ENCODE peak calls at places on chromosomes 12 and 14, in six cellular contexts. R, Z, L, O, P and A are unnamed samples.

GRCh38 chr14:58353516-58354299 is 42.0 kb upstream of the TOMM20L start:
- DNase-seq in L (no peak), Z (no peak), P (peak), O (peak), R (no peak), A (no peak)

GRCh38 chr14:102998393-102998792 is 59.0 kb downstream of the CDC42BPB start:
- DNase-seq in R (no peak), Z (no peak), O (no peak), L (no peak), P (peak), A (no peak)

GRCh38 chr12:4203772-4204376 is 69.7 kb upstream of the CCND2 start:
- DNase-seq in O (no peak), Z (no peak), L (no peak), R (no peak), P (no peak), A (no peak)

GRCh38 chr14:36505193-36505815 is 14.7 kb downstream of the NKX2-1 start:
- DNase-seq in O (no peak), P (no peak), L (no peak), Z (no peak), R (peak), A (no peak)

GRCh38 chr12:77855548-77855947 is 24.9 kb downstream of the NAV3 start:
- DNase-seq in O (no peak), P (no peak), L (peak), R (no peak), Z (no peak), A (no peak)

GRCh38 chr12:49212572-49212971 is 23.7 kb upstream of the TUBA1A start:
- DNase-seq in L (no peak), R (no peak), Z (no peak), O (no peak), P (no peak), A (no peak)

GRCh38 chr12:111412830-111413441 is 7.2 kb downstream of the SH2B3 start:
- DNase-seq in R (no peak), Z (no peak), O (no peak), L (no peak), P (peak), A (no peak)

GRCh38 chr12:12839886-12840285 is 26.7 kb downstream of the DDX47 start:
- DNase-seq in O (peak), L (peak), R (no peak), P (peak), Z (no peak), A (peak)

GRCh38 chr14:95092723-95093122 is 64.6 kb downstream of the DICER1 start:
- DNase-seq in P (no peak), Z (no peak), L (no peak), O (no peak), R (no peak), A (no peak)

GRCh38 chr12:19847294-19848059 is 408.2 kb downstream of the AEBP2 start:
- DNase-seq in L (no peak), P (peak), Z (no peak), R (no peak), O (no peak), A (peak)

GRCh38 chr14:101960225-101960624 is 4.1 kb upstream of the DYNC1H1 start:
- DNase-seq in R (no peak), Z (no peak), L (no peak), P (no peak), O (peak), A (no peak)

GRCh38 chr14:96741151-96741977 is 55.8 kb upstream of the VRK1 start:
- DNase-seq in O (peak), L (no peak), P (peak), Z (peak), R (peak), A (no peak)

GRCh38 chr14:61640158-61640833 is 55.0 kb upstream of the HIF1A start:
- DNase-seq in R (no peak), P (no peak), L (no peak), O (no peak), Z (no peak), A (no peak)

GRCh38 chr12:45674583-45674982 is 54.9 kb upstream of the ARID2 start:
- DNase-seq in R (peak), P (peak), Z (peak), L (peak), O (no peak), A (peak)